ENCODE peak calls at places on chromosomes 11 and 22, in nine cellular contexts. Z is NCI-H1105 treated with DMSO at 0.1 percent for 48 hours; H is putamen; N is HEK293T; M is H54; X is Calu3; K is progenitor cell of endocrine pancreas; I is activated effector memory CD4-positive, alpha-beta T cell treated with anti-CD3 and anti-CD28 coated beads, Interleukin-2, amount 50 U/mL, for 16 hours; L is colonic mucosa. S is an unnamed sample.

GRCh38 chr11:2215230-2215560 is 43.6 kb upstream of the TH start:
- DNase-seq in N (no peak), K (no peak), M (no peak), X (no peak), Z (no peak), I (no peak), H (no peak), L (peak), S (no peak)

GRCh38 chr11:74559110-74559933 is 33.1 kb upstream of the POLD3 start:
- DNase-seq in I (no peak), X (no peak), K (no peak), L (no peak), H (no peak), M (no peak), N (no peak), Z (no peak), S (no peak)

GRCh38 chr11:1053121-1053901 is 16.8 kb upstream of the MUC6 start:
- DNase-seq in X (no peak), L (peak), N (no peak), I (peak), Z (no peak), H (no peak), M (no peak), K (no peak), S (peak)

GRCh38 chr22:45564349-45565030 is 61.8 kb downstream of the FBLN1 start:
- DNase-seq in L (no peak), M (no peak), Z (no peak), H (no peak), N (no peak), K (no peak), I (no peak), X (no peak), S (no peak)

GRCh38 chr11:59097113-59097708 is 9.8 kb upstream of the FAM111B start:
- DNase-seq in Z (peak), L (peak), I (peak), H (peak), K (no peak), N (no peak), X (peak), M (no peak), S (peak)

GRCh38 chr11:78416285-78417174 is 1.1 kb downstream of the GAB2 start:
- DNase-seq in Z (peak), M (peak), N (peak), L (peak), I (peak), H (peak), X (peak), K (peak), S (peak)

GRCh38 chr11:106733518-106734162 is 284.6 kb downstream of the GUCY1A2 start:
- DNase-seq in L (no peak), M (no peak), Z (no peak), K (no peak), I (no peak), H (no peak), X (no peak), N (no peak), S (no peak)

GRCh38 chr11:124760205-124760652 is 1.9 kb downstream of the ESAM start:
- DNase-seq in H (no peak), L (no peak), N (no peak), X (no peak), I (no peak), Z (no peak), M (no peak), K (no peak), S (no peak)

GRCh38 chr11:120645639-120646038 is 134.1 kb downstream of the GRIK4 start:
- DNase-seq in L (no peak), X (no peak), M (no peak), Z (peak), I (no peak), K (no peak), N (peak), H (no peak), S (no peak)

GRCh38 chr11:83194284-83195175 is 1.0 kb downstream of the ANKRD42 start:
- DNase-seq in I (peak), Z (peak), K (peak), N (peak), M (peak), L (peak), H (peak), X (peak), S (peak)

GRCh38 chr11:108838102-108838803 is 173.4 kb downstream of the DDX10 start:
- DNase-seq in N (no peak), L (no peak), M (no peak), Z (no peak), H (no peak), K (no peak), X (no peak), I (no peak), S (no peak)

GRCh38 chr22:37244114-37244921 is at the start of gene RAC2:
- DNase-seq in L (peak), H (no peak), M (peak), K (no peak), N (no peak), X (peak), I (peak), Z (no peak), S (peak)

GRCh38 chr22:17791196-17791595 is 16.9 kb upstream of the BID start:
- DNase-seq in Z (no peak), K (no peak), L (no peak), M (no peak), H (no peak), X (no peak), I (peak), N (no peak), S (no peak)

GRCh38 chr11:119258180-119258579 is 52.0 kb downstream of the CBL start:
- DNase-seq in K (no peak), Z (no peak), M (no peak), N (no peak), H (no peak), I (no peak), X (no peak), L (no peak), S (no peak)

GRCh38 chr11:64566042-64566914 is 24.7 kb upstream of the SLC22A12 start:
- DNase-seq in X (peak), Z (peak), M (peak), I (peak), H (peak), L (peak), N (peak), K (no peak), S (peak)

GRCh38 chr22:41873391-41873790 is 40.5 kb downstream of the SREBF2 start:
- DNase-seq in M (no peak), I (no peak), K (no peak), Z (no peak), X (no peak), N (no peak), L (no peak), H (no peak), S (no peak)

GRCh38 chr11:117480221-117480620 is 152.6 kb downstream of the CEP164 start:
- DNase-seq in X (no peak), I (no peak), L (no peak), H (no peak), M (no peak), K (no peak), Z (no peak), N (no peak), S (no peak)

GRCh38 chr11:119814766-119815165 is 85.8 kb upstream of the NECTIN1 start:
- DNase-seq in K (no peak), Z (no peak), L (no peak), M (no peak), N (no peak), X (no peak), I (no peak), H (no peak), S (no peak)

GRCh38 chr22:17387356-17387755 is 18.1 kb downstream of the CECR2 start:
- DNase-seq in L (no peak), I (no peak), H (no peak), K (no peak), X (no peak), Z (peak), M (no peak), N (no peak), S (no peak)